ENCODE peak calls at places on chromosomes 5 and 9, in six cellular contexts. Q, F, L, B, P and I are unnamed samples.
A peak's percentile ranks its signal among the peaks of the same experiment; 100 is the strongest.

GRCh38 chr5:10913846-10914245 is 152.8 kb upstream of the DAP start:
- DNase-seq in Q (no peak), F (peak; percentile 87), L (peak; percentile 15), B (no peak), P (no peak), I (no peak)

GRCh38 chr9:129394011-129394919 is 216.2 kb upstream of the IER5L start:
- DNase-seq in Q (no peak), F (no peak), L (no peak), B (peak; percentile 40), P (no peak), I (no peak)

GRCh38 chr9:79492092-79492995 is 79.4 kb upstream of the TLE4 start:
- DNase-seq in Q (no peak), F (no peak), L (no peak), B (no peak), P (no peak), I (no peak)

GRCh38 chr9:19828586-19828985 is 39.7 kb upstream of the SLC24A2 start:
- DNase-seq in Q (no peak), F (no peak), L (no peak), B (no peak), P (no peak), I (no peak)

GRCh38 chr9:90578116-90578815 is 64.4 kb downstream of the DIRAS2 start:
- DNase-seq in Q (no peak), F (no peak), L (no peak), B (no peak), P (no peak), I (no peak)

GRCh38 chr5:179588166-179588565 is 35.3 kb downstream of the HNRNPH1 start:
- DNase-seq in Q (no peak), F (no peak), L (no peak), B (no peak), P (no peak), I (no peak)

GRCh38 chr5:87164409-87164808 is 103.3 kb upstream of the RASA1 start:
- DNase-seq in Q (no peak), F (no peak), L (no peak), B (no peak), P (no peak), I (no peak)

GRCh38 chr9:103183569-103184191 is 188.5 kb downstream of the CYLC2 start:
- DNase-seq in Q (no peak), F (no peak), L (no peak), B (no peak), P (no peak), I (no peak)

GRCh38 chr9:4298255-4299005 is 1.4 kb downstream of the GLIS3 start:
- DNase-seq in Q (peak; percentile 4), F (no peak), L (peak; percentile 30), B (peak; percentile 73), P (no peak), I (no peak)

GRCh38 chr9:89491688-89492087 is 6.2 kb downstream of the SEMA4D start:
- DNase-seq in Q (no peak), F (no peak), L (no peak), B (no peak), P (no peak), I (no peak)

GRCh38 chr5:37889612-37890317 is 49.9 kb upstream of the GDNF start:
- DNase-seq in Q (no peak), F (peak; percentile 64), L (no peak), B (no peak), P (no peak), I (no peak)

GRCh38 chr5:161382702-161383101 is 163.8 kb downstream of the GABRB2 start:
- DNase-seq in Q (no peak), F (no peak), L (no peak), B (no peak), P (no peak), I (no peak)

GRCh38 chr9:124042168-124042775 is 30.7 kb downstream of the LHX2 start:
- DNase-seq in Q (no peak), F (no peak), L (no peak), B (peak; percentile 52), P (no peak), I (no peak)

GRCh38 chr5:143041972-143042770 is 272.0 kb downstream of the ARHGAP26 start:
- DNase-seq in Q (no peak), F (no peak), L (no peak), B (no peak), P (no peak), I (no peak)

GRCh38 chr5:96293966-96294886 is 138.8 kb downstream of the PCSK1 start:
- DNase-seq in Q (no peak), F (no peak), L (no peak), B (no peak), P (no peak), I (no peak)

GRCh38 chr5:67771221-67771620 is 444.3 kb upstream of the PIK3R1 start:
- DNase-seq in Q (no peak), F (no peak), L (no peak), B (no peak), P (no peak), I (no peak)

GRCh38 chr5:100575815-100576214 is 40.6 kb downstream of the FAM174A start:
- DNase-seq in Q (no peak), F (no peak), L (no peak), B (no peak), P (no peak), I (no peak)

GRCh38 chr5:159990506-159990905 is 18.4 kb upstream of the TTC1 start:
- DNase-seq in Q (no peak), F (no peak), L (no peak), B (no peak), P (no peak), I (no peak)

GRCh38 chr5:159819671-159820411 is 96.4 kb upstream of the ADRA1B start:
- DNase-seq in Q (no peak), F (no peak), L (no peak), B (peak; percentile 73), P (no peak), I (no peak)

GRCh38 chr5:21663082-21663481 is 1190.1 kb downstream of the CDH12 start:
- DNase-seq in Q (no peak), F (no peak), L (no peak), B (no peak), P (no peak), I (no peak)

GRCh38 chr5:174384509-174384947 is 339.0 kb downstream of the NSG2 start:
- DNase-seq in Q (no peak), F (peak; percentile 55), L (no peak), B (no peak), P (peak; percentile 73), I (no peak)

GRCh38 chr5:36734422-36734821 is 128.0 kb downstream of the SLC1A3 start:
- DNase-seq in Q (no peak), F (no peak), L (no peak), B (no peak), P (no peak), I (no peak)
- TF ChIP-seq CTCF in Q (no peak), F (no peak), L (peak; percentile 40), B (no peak), P (peak; percentile 42), I (no peak)

DNA sequence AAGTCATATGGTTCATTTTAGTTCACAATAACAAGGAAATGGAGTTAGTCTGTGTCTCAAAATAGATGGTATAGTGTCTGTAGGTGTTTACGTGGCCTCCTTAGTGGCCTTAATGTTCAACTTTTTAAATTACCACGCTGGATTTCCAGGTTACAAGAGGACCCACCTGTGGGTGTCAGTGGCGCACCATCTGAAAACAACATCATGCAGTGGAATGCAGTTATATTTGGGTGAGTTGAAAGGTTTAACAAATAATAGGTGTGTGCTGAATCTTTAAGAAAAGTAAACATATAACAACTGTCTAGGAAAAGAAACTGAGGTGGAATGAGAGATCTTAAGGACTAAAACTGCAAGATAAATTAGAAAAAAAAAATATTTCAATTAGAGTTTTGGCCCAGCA is 2.9 kb downstream of the UBE2B start:
- DNase-seq in Q (no peak), F (no peak), L (no peak), B (no peak), P (no peak), I (no peak)
- TF ChIP-seq CTCF in Q (no peak), F (no peak), L (peak; percentile 19), B (no peak), P (no peak), I (no peak)

DNA sequence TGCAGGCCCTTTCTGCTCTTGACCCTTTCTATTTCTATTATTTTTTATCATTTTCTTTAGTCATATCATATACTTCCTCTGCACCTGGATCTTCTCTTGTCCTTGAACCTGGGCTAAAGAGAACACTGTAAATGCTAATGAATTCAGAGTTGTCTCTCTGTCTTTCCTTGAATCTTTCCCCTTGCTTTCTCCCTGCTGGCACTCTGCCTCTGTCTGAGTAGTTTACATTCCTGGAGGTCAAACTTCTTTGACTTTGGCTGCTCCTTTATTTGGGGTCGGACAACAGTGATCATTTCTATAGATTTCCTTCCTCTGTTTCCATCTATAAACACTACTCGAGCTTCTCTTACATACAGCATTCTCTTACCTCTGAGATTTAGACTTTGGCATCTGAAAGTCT is 47.1 kb downstream of the IZUMO3 start:
- DNase-seq in Q (no peak), F (no peak), L (no peak), B (no peak), P (no peak), I (no peak)
- TF ChIP-seq CTCF in Q (no peak), F (no peak), L (no peak), B (no peak), P (no peak), I (no peak)

GRCh38 chr5:105506692-105507277 is 1944.2 kb upstream of the NUDT12 start:
- DNase-seq in Q (no peak), F (no peak), L (no peak), B (no peak), P (no peak), I (no peak)
- TF ChIP-seq CTCF in Q (peak; percentile 60), F (peak; percentile 58), L (no peak), B (peak; percentile 22), P (peak; percentile 65), I (no peak)

DNA sequence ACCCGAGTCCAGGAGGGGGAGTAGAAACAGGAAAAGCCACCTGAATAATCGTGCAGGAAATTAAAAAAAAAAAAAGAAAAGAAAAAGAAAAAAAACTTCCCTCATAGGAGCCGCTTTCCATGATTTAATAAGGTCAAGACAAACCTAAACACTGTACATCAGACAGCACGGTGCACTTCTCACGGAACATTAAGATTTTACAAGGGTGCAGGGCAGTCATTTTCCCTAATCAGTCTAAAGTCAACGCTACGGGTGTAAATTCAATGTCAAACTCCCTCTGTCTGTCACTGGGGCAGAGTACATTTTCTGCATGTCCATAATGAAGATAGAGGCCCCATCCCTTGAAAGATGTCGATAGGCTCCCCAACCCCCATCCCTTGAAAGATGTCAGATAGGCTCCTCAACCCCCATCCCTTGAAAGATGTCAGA is 139.7 kb downstream of the TSSK1B start:
- DNase-seq in Q (no peak), F (no peak), L (no peak), B (no peak), P (no peak), I (no peak)
- TF ChIP-seq CTCF in Q (peak; percentile 21), F (no peak), L (no peak), B (no peak), P (no peak), I (no peak)

DNA sequence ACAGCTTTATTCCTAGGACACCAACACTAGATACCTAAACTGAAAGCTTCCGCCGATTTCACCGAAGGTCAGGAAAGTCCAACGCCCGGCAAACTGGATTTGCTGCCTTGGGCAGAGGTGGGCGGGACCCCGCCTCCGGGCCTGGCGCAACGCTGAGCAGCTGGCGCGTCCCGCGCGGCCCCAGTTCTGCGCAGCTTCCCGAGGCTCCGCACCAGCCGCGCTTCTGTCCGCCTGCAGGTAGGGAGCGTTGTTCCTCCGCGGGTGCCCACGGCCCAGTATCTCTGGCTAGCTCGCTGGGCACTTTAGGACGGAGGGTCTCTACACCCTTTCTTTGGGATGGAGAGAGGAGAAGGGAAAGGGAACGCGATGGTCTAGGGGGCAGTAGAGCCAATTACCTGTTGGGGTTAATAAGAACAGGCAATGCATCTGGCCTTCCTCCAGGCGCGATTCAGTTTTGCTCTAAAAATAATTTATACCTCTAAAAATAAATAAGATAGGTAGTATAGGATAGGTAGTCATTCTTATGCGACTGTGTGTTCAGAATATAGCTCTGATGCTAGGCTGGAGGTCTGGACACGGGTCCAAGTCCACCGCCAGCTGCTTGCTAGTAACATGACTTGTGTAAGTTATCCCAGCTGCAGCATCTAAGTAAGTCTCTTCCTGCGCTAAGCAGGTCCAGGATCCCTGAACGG is at the start of gene CD274:
- DNase-seq in Q (peak; percentile 57), F (peak; percentile 74), L (peak; percentile 70), B (peak; percentile 97), P (peak; percentile 81), I (peak; percentile 45)
- TF ChIP-seq CTCF in Q (peak; percentile 63), F (peak; percentile 73), L (peak; percentile 75), B (peak; percentile 69), P (peak; percentile 63), I (no peak)